ENCODE peak calls at places on chromosomes 6 and 20, in four cellular contexts. Q is GM12878, O is WTC11, I is HepG2. N is an unnamed sample.

GRCh38 chr6:143655541-143655940 is 22.2 kb upstream of the PHACTR2 start:
- DNase-seq in Q (no peak), O (no peak), I (peak), N (no peak)

GRCh38 chr6:109869398-109870165 is 108.5 kb upstream of the GPR6 start:
- DNase-seq in O (no peak), Q (no peak), I (no peak), N (no peak)

GRCh38 chr20:38222231-38222922 is 38.2 kb downstream of the KIAA1755 start:
- DNase-seq in Q (no peak), I (peak), O (peak), N (peak)

GRCh38 chr6:156057869-156058268 is 602.2 kb upstream of the NOX3 start:
- DNase-seq in I (no peak), Q (no peak), O (no peak), N (no peak)

GRCh38 chr20:3160418-3160817 is 753 bp upstream of the FASTKD5 start:
- DNase-seq in I (no peak), Q (no peak), O (no peak), N (no peak)

GRCh38 chr20:16475225-16475624 is 98.0 kb downstream of the KIF16B start:
- DNase-seq in O (no peak), I (peak), Q (no peak), N (peak)

GRCh38 chr20:20199338-20200160 is 147.2 kb downstream of the CFAP61 start:
- DNase-seq in Q (no peak), I (no peak), O (no peak), N (no peak)

GRCh38 chr20:63706852-63707557 is 771 bp downstream of the ARFRP1 start:
- DNase-seq in I (peak), O (peak), Q (no peak), N (peak)

GRCh38 chr6:6793388-6794250 is 205.1 kb downstream of the LY86 start:
- DNase-seq in Q (no peak), I (no peak), O (no peak), N (no peak)

DNA sequence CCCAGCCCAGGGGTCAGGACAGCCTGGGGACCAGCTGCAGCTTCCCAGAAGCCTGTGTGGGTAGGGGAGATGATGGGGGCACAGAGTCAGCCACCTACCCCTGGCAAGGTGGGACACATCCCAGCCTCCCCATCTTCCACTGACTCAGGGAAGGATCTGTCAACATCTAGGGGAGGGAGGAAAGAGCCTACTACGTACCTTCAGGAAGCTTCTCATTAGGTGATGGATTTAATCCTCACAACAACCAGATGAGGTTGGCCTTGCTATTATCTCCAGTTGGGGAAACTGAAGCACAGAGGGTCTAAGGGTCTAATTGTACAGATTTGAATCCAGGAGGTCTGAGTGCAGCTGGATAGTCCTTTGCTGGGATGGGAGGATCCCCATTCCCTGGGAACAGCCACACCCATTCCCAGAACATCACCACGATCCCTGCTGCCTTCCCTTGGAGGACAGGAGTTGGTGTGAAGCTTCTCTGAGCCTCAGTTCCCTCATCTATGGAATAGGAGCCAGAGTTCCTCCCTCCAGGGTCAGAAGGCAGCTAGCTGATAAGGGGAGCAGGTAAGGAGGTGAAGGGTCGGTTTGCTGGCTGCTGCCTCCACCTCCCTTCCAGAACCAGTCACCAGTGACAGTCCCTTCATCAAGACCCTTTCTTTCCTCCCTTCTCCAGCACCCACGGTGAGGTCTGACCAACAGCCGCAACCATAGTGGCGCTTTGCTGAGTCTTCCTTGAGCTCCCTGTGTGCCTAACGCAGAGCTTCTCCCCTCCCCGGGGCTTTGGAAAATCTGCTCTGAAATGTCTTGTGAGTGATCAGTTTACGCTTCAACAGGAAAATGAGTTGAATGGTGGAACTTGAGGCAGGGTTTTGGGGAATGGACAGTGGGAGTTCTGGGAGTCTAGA is 56.8 kb downstream of the CEBPB start:
- DNase-seq in I (no peak), O (no peak), Q (no peak), N (no peak)
- TF ChIP-seq TCF7 in I (no peak), O (no peak), Q (no peak), N (no peak)

DNA sequence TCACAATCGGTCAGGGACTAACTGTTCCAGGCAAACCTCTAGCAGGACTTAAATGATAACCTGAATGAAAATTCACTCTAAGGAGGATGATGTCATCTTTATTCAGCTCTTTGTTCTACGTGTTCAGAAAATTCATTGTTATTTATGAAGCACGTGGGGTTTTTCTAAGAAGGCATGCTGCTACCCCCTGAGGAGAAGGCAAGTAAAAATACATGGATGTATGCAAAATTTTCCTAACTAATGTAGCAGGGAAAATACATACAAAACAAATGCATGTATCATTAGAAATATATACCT is 42.7 kb upstream of the ATXN1 start:
- DNase-seq in I (no peak), Q (no peak), O (no peak), N (no peak)
- TF ChIP-seq TCF7 in I (no peak), Q (no peak), O (no peak), N (no peak)

DNA sequence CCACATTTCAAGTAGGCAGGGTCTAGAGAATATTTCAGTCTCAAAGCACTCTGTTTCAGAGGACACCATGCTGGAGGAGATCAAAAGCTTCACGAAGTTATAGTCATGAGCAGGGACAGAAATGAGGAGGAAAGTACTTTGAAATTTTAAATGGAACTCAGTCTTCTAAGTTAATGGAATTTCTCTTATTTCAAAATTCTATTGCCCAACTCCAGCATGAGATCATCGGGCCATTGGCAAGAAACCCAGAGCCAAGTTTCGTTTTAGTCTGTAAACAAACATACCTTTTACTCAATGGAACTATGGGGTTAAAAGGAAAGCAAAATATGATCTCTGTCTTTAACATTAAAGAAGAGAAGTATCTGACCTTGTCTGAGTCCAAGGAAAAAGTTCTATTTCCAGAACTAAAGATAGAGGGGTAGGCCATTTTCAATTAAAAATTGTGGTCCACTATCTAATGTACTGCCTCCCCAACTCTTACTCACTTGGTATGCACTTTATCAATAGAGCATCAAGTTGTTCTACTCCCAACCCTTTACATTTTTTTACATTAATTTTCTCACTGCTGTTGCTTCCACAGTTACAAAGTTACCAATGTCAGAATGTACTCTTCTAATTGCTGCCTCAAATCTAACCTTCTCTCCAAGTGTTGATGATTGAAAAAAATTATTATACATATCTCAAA is 235.3 kb upstream of the NRSN1 start:
- DNase-seq in Q (no peak), O (no peak), I (no peak), N (no peak)
- TF ChIP-seq TCF7 in Q (no peak), O (no peak), I (no peak), N (no peak)

GRCh38 chr6:46918830-46919229 is 2.9 kb downstream of the ADGRF5 start:
- DNase-seq in O (no peak), I (no peak), Q (no peak), N (no peak)
- TF ChIP-seq TCF7 in O (no peak), I (no peak), Q (no peak), N (no peak)

DNA sequence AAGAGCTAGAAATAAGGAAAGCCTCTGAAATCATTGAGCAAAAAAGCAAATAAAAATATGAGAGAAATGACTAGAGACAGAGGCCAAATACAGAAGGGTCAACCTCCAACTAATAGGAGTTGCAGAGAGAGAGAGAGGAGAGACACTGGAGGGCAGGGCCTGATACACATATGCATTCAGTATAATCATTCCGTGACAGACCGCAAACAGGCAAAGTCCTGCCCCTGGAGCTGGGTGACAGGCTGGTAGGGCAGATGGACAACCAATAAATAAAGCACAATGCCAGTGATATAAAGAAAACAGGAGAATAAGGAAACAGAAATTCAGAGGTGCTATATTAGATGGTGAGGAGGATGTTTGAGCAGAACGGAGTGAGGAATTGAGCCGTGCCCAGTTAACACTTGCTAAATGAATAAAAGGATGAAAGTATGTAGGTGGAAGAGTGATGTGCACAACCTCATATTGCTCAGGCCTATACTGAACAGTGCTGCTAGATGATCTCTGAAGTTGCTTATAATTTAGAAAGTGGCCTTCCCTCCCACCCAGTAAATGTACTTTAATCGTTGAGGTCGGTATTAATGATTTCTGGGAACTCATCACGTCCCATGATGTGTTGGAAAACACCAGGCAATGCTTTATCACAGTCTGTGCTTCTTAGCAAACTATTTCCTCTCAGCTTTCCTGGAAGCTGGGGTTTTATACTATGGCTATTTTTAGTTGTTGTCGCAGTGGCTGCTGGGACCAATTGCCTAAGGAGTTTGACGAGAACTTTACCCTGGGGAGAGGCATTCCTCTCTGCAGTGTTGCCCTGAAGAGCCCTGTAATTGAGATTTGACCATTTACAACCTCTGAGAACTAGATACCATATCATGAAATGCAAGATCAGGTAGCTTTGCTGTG is 37.6 kb upstream of the CLIC5 start:
- DNase-seq in I (no peak), Q (no peak), O (no peak), N (no peak)
- TF ChIP-seq TCF7 in I (no peak), Q (no peak), O (no peak), N (no peak)